ENCODE peak calls at places on chromosomes 3 and 15, in four cellular contexts. M is mammary epithelial cell, R is right cardiac atrium, Y is neuronal stem cell. W is an unnamed sample.

GRCh38 chr3:196915375-196915774 is 27.0 kb downstream of the NCBP2 start:
- DNase-seq in M (no peak), R (no peak), Y (no peak), W (no peak)

GRCh38 chr3:30408105-30408557 is 198.3 kb upstream of the TGFBR2 start:
- DNase-seq in M (no peak), R (no peak), Y (no peak), W (no peak)

GRCh38 chr3:95613993-95614392 is 1200.4 kb upstream of the EPHA6 start:
- DNase-seq in M (no peak), R (no peak), Y (no peak), W (no peak)

GRCh38 chr3:171563298-171563697 is 103.1 kb upstream of the TNIK start:
- DNase-seq in M (no peak), R (no peak), Y (no peak), W (no peak)

GRCh38 chr15:92159481-92159880 is 234.2 kb upstream of the ST8SIA2 start:
- DNase-seq in M (no peak), R (no peak), Y (no peak), W (no peak)

GRCh38 chr15:92655178-92655995 is at the start of gene FAM174B:
- DNase-seq in M (no peak), R (peak; percentile 58), Y (peak; percentile 54), W (peak; percentile 52)

GRCh38 chr3:13863929-13864595 is 15.8 kb downstream of the WNT7A start:
- DNase-seq in M (no peak), R (no peak), Y (no peak), W (no peak)

GRCh38 chr15:23823508-23823907 is 136.4 kb upstream of the NDN start:
- DNase-seq in M (no peak), R (no peak), Y (no peak), W (no peak)

GRCh38 chr3:194468086-194468485 is 18.7 kb downstream of the ATP13A3 start:
- DNase-seq in M (no peak), R (no peak), Y (no peak), W (no peak)

GRCh38 chr3:55343486-55344357 is 143.4 kb downstream of the WNT5A start:
- DNase-seq in M (no peak), R (no peak), Y (no peak), W (no peak)

GRCh38 chr3:66488492-66488891 is 12.3 kb downstream of the LRIG1 start:
- DNase-seq in M (no peak), R (no peak), Y (no peak), W (no peak)

GRCh38 chr15:40081691-40082194 is 26.9 kb downstream of the BMF start:
- DNase-seq in M (peak; percentile 64), R (peak; percentile 79), Y (peak; percentile 84), W (peak; percentile 94)

GRCh38 chr3:58565621-58566397 is 11.4 kb downstream of the FAM107A start:
- DNase-seq in M (no peak), R (no peak), Y (no peak), W (no peak)

GRCh38 chr3:186596568-186597287 is 16.1 kb upstream of the AHSG start:
- DNase-seq in M (peak; percentile 62), R (no peak), Y (no peak), W (peak; percentile 57)

GRCh38 chr15:45637552-45638033 is 2.8 kb downstream of the SQOR start:
- DNase-seq in M (peak; percentile 76), R (peak; percentile 67), Y (no peak), W (no peak)

GRCh38 chr3:134885877-134886621 is 91.0 kb downstream of the EPHB1 start:
- DNase-seq in M (peak; percentile 1), R (no peak), Y (no peak), W (no peak)

GRCh38 chr3:184314700-184315505 is 497 bp downstream of the EIF4G1 start:
- DNase-seq in M (peak; percentile 66), R (peak; percentile 95), Y (peak; percentile 48), W (peak; percentile 78)

GRCh38 chr3:141280086-141280485 is 48.5 kb downstream of the PXYLP1 start:
- DNase-seq in M (no peak), R (no peak), Y (no peak), W (no peak)

GRCh38 chr3:124965413-124965812 is 30.9 kb upstream of the MUC13 start:
- DNase-seq in M (no peak), R (no peak), Y (no peak), W (no peak)

GRCh38 chr3:141294300-141294699 is 62.7 kb downstream of the PXYLP1 start:
- DNase-seq in M (no peak), R (no peak), Y (no peak), W (peak; percentile 17)

GRCh38 chr3:16485024-16485992 is 28.2 kb downstream of the RFTN1 start:
- DNase-seq in M (no peak), R (no peak), Y (no peak), W (no peak)

GRCh38 chr15:98155356-98155755 is 194.9 kb downstream of the ARRDC4 start:
- DNase-seq in M (peak; percentile 66), R (no peak), Y (no peak), W (no peak)

GRCh38 chr3:105399611-105400010 is 32.9 kb downstream of the ALCAM start:
- DNase-seq in M (peak; percentile 20), R (no peak), Y (no peak), W (no peak)

GRCh38 chr3:24678021-24678420 is 183.4 kb upstream of the THRB start:
- DNase-seq in M (no peak), R (no peak), Y (no peak), W (no peak)

GRCh38 chr3:24682141-24682547 is 187.5 kb upstream of the THRB start:
- DNase-seq in M (peak; percentile 69), R (no peak), Y (no peak), W (peak; percentile 38)

GRCh38 chr3:24679429-24679828 is 184.8 kb upstream of the THRB start:
- DNase-seq in M (no peak), R (no peak), Y (no peak), W (no peak)

GRCh38 chr3:24680214-24680967 is 185.7 kb upstream of the THRB start:
- DNase-seq in M (peak; percentile 25), R (peak; percentile 62), Y (peak; percentile 59), W (peak; percentile 73)

GRCh38 chr3:24678441-24678865 is 183.8 kb upstream of the THRB start:
- DNase-seq in M (peak; percentile 94), R (no peak), Y (no peak), W (peak; percentile 96)
- H3K27ac ChIP-seq in M (no peak overlapping the region), R (no peak overlapping the region), Y (no peak overlapping the region), W (no peak overlapping the region)

DNA sequence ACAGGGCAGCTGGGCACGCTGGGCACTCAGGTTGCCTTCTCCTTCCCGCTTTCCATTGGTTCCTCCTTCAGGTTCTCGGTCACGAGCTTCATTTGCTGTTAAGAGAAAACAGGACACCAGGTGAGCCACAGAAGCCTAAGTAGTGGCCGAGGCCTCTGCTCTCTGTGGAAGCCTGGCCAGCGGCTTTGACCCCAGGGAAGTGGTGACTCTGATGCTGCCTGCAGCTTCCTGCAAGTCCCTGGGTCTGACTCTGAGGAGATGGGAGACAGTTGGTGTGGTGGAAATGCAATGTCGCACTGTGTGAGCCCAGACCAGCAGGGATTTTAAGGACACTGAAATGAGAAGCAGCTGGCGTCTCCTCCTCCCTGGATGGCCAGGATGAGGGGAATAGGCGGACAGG is 80.5 kb downstream of the SNRK start:
- DNase-seq in M (no peak), R (no peak), Y (no peak), W (no peak)
- H3K4me3 ChIP-seq in M (no peak overlapping the region), R (no peak overlapping the region), Y (no peak overlapping the region), W (no peak overlapping the region)

DNA sequence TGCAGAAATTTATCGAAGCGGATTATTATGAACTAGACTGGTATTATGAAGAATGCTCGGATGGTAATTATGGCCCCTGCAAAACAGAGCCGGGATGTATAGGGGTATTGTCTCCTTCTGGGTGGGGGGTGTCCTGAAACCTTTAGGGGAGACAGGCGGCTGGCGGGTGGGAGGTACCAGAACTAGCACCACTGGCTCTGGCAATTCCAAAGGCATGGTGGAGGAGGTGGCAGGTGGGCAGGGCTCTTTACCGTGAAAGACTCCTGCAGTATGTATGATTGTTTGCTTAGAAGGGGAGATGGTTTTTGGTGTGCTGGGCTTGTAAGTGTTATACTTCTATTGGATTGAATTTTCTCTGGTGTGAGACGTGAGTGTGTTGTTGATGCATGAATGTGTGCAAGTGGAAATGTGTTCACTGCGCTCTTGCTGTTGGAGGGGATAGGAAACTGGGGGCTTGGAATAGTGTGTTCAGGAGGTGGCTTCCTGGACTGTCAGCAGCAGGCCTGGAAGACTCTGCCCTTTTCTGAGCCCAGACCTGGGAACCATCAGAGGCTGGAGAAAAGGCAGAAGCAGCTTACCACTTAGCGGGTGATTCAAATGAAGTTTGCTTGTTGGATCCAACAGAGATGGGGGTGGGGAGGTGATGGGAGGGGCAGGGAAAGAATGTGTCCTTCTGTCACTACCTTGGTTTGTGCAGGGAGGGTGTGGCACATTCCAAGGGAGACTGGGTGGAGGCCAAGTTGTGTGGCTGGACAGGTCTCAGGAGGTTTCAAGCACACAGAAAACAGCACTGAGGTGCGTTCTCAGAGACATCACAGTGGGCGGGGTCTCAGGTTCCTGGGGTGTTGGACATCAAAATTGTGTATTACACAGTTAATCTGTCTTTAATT is 58.6 kb downstream of the TRAK1 start:
- DNase-seq in M (peak; percentile 16), R (no peak), Y (no peak), W (no peak)
- H3K27ac ChIP-seq in M (peak overlapping the region; percentile 14), R (no peak overlapping the region), Y (no peak overlapping the region), W (no peak overlapping the region)

GRCh38 chr15:88803241-88803919 is at the start of gene ACAN:
- DNase-seq in M (no peak), R (no peak), Y (peak; percentile 57), W (peak; percentile 46)
- H3K4me3 ChIP-seq in M (peak within 1 kb of the TSS; percentile 31), R (peak within 1 kb of the TSS; percentile 18), Y (peak within 1 kb of the TSS; percentile 87), W (peak within 1 kb of the TSS; percentile 56)

GRCh38 chr3:53223025-53223424 is 32.8 kb downstream of the TKT start:
- DNase-seq in M (no peak), R (no peak), Y (no peak), W (no peak)

GRCh38 chr3:53222183-53222901 is 33.5 kb downstream of the TKT start:
- DNase-seq in M (no peak), R (no peak), Y (no peak), W (no peak)

GRCh38 chr3:53223541-53223966 is 32.3 kb downstream of the TKT start:
- DNase-seq in M (no peak), R (no peak), Y (no peak), W (no peak)

GRCh38 chr3:53221345-53221744 is 34.5 kb downstream of the TKT start:
- DNase-seq in M (no peak), R (no peak), Y (no peak), W (no peak)

DNA sequence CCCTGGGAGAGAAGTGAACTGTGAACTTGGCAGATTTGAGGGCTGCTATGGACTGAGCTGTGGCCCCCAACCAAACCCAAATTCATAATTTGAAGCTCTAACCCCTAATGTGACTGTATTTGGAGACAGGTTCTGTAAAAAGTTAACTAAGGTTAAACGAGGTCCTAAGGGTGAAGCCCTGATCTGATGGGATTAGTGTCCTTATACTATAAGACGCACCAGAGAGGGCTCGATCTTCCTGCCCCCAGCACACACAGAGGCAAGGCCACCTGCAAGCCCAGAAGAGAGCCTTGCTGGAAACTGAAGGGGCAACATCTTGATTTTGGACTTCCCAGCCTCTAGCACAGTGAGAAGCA is 34.0 kb downstream of the TKT start:
- DNase-seq in M (no peak), R (no peak), Y (no peak), W (no peak)
- H3K27ac ChIP-seq in M (no peak overlapping the region), R (no peak overlapping the region), Y (no peak overlapping the region), W (no peak overlapping the region)

GRCh38 chr3:35974872-35975271 is 335.5 kb downstream of the ARPP21 start:
- DNase-seq in M (no peak), R (no peak), Y (no peak), W (no peak)
- H3K4me3 ChIP-seq in M (no peak overlapping the region), R (no peak overlapping the region), Y (no peak overlapping the region), W (no peak overlapping the region)